ENCODE peak calls at places on chromosomes 12 and 14, in eight cellular contexts. W is psoas muscle; P is A549; L is stomach; Q is CD8-positive, alpha-beta T cell; O is hepatocyte; I is BE2C; M is GM23338. E is an unnamed sample.

GRCh38 chr12:128930591-128930990 is 77.3 kb downstream of the GLT1D1 start:
- DNase-seq in W (no peak), P (no peak), L (no peak), Q (no peak), O (no peak), I (no peak), M (no peak), E (no peak)

GRCh38 chr12:49636979-49637378 is 13.6 kb downstream of the PRPF40B start:
- DNase-seq in W (no peak), P (peak; percentile 67), L (peak; percentile 52), Q (peak; percentile 70), O (peak; percentile 72), I (peak; percentile 79), M (peak; percentile 84), E (peak; percentile 82)

GRCh38 chr14:52873694-52874093 is 77.2 kb downstream of the FERMT2 start:
- DNase-seq in W (peak; percentile 47), P (no peak), L (no peak), Q (no peak), O (peak; percentile 26), I (no peak), M (no peak), E (peak; percentile 49)

GRCh38 chr12:25566550-25566949 is 13.5 kb upstream of the LMNTD1 start:
- DNase-seq in W (no peak), P (no peak), L (no peak), Q (no peak), O (no peak), I (no peak), M (no peak), E (no peak)

GRCh38 chr12:93358821-93359220 is 18.9 kb upstream of the NUDT4 start:
- DNase-seq in W (no peak), P (no peak), L (no peak), Q (no peak), O (no peak), I (no peak), M (no peak), E (no peak)

GRCh38 chr14:50022661-50023060 is 93.7 kb downstream of the VCPKMT start:
- DNase-seq in W (no peak), P (no peak), L (no peak), Q (no peak), O (no peak), I (no peak), M (no peak), E (no peak)

GRCh38 chr12:122265433-122265832 is 861 bp downstream of the VPS33A start:
- DNase-seq in W (no peak), P (no peak), L (no peak), Q (no peak), O (no peak), I (no peak), M (no peak), E (peak; percentile 4)

GRCh38 chr12:52147367-52147972 is 44.3 kb downstream of the KRT80 start:
- DNase-seq in W (peak; percentile 95), P (peak; percentile 100), L (peak; percentile 96), Q (no peak), O (peak; percentile 95), I (peak; percentile 52), M (no peak), E (peak; percentile 54)

GRCh38 chr14:80446356-80446755 is 235.1 kb upstream of the DIO2 start:
- DNase-seq in W (no peak), P (no peak), L (no peak), Q (no peak), O (no peak), I (no peak), M (no peak), E (no peak)

GRCh38 chr12:92253301-92253700 is 107.7 kb upstream of the BTG1 start:
- DNase-seq in W (no peak), P (no peak), L (no peak), Q (no peak), O (no peak), I (no peak), M (no peak), E (no peak)

GRCh38 chr14:34874386-34875030 is 652 bp downstream of the BAZ1A start:
- DNase-seq in W (peak; percentile 41), P (peak; percentile 68), L (peak; percentile 52), Q (peak; percentile 72), O (peak; percentile 76), I (peak; percentile 61), M (peak; percentile 79), E (peak; percentile 68)

GRCh38 chr12:6582196-6582595 is 14.1 kb upstream of the NOP2 start:
- DNase-seq in W (no peak), P (peak; percentile 25), L (no peak), Q (no peak), O (no peak), I (peak; percentile 35), M (peak; percentile 52), E (peak; percentile 17)

GRCh38 chr12:1797991-1798733 is 22.2 kb upstream of the LRTM2 start:
- DNase-seq in W (no peak), P (no peak), L (no peak), Q (peak; percentile 51), O (no peak), I (no peak), M (no peak), E (no peak)

GRCh38 chr12:64608901-64609542 is 1.3 kb upstream of the RASSF3 start:
- DNase-seq in W (no peak), P (peak; percentile 92), L (no peak), Q (peak; percentile 69), O (peak; percentile 68), I (peak; percentile 39), M (peak; percentile 64), E (peak; percentile 55)

GRCh38 chr14:105184461-105184860 is 3.3 kb upstream of the NUDT14 start:
- DNase-seq in W (no peak), P (no peak), L (no peak), Q (no peak), O (no peak), I (no peak), M (no peak), E (no peak)
- H3K4me3 ChIP-seq in W (no peak overlapping the region), P (no peak overlapping the region), L (no peak overlapping the region), Q (no peak overlapping the region), O (no peak overlapping the region), I (no peak overlapping the region), M (no peak overlapping the region), E (no peak overlapping the region)

DNA sequence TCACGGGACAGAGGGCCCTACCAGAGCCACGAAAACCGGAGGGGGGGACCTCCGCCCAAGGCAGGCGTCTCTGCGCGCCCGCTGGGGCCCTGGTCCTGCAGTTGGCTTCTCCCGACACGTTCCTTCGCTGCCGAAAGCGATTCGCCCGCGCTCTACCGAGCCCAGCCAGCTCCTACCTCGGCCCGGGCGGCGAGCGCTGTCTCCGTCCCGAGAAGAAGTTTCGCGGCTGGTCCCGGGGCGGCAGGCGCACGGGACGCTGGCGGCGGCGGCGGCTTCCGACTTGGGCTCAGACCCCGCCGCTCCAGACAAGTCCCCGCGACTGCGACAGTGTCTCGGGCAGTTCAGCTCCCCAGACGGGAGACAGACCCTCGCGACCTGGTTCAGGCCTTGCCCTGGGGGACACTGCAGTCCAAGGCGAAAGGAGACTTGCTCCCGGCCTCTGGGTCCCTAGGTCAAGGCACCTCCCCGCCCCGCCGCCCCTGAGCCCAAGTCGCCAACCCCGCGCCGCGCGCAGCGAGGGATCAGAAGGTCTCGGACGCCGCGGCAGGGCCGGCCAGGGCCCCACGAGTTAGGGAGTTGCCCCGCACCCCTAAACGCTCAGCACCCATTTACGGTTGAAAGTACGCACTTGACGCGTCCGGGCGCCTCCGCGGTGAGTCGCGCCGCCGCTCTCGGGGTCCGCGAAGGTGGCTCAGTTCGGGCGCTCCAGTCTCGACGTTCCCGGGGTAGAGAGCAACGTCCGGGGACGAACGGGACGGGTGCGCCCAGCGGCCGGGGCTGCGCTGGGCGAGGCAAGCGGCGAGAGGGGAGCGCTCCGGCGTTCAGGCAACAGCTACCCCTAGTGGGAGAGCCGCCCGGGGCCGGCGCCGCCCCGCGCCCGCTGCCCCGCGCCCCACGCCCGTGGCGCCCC is 1.4 kb upstream of the DIO3 start:
- DNase-seq in W (peak; percentile 44), P (no peak), L (no peak), Q (no peak), O (peak; percentile 86), I (no peak), M (peak; percentile 67), E (no peak)
- H3K4me3 ChIP-seq in W (peak overlapping the region; percentile 55), P (no peak overlapping the region), L (peak overlapping the region; percentile 48), Q (no peak overlapping the region), O (peak overlapping the region; percentile 81), I (peak overlapping the region; percentile 19), M (peak overlapping the region; percentile 57), E (peak overlapping the region; percentile 17)

DNA sequence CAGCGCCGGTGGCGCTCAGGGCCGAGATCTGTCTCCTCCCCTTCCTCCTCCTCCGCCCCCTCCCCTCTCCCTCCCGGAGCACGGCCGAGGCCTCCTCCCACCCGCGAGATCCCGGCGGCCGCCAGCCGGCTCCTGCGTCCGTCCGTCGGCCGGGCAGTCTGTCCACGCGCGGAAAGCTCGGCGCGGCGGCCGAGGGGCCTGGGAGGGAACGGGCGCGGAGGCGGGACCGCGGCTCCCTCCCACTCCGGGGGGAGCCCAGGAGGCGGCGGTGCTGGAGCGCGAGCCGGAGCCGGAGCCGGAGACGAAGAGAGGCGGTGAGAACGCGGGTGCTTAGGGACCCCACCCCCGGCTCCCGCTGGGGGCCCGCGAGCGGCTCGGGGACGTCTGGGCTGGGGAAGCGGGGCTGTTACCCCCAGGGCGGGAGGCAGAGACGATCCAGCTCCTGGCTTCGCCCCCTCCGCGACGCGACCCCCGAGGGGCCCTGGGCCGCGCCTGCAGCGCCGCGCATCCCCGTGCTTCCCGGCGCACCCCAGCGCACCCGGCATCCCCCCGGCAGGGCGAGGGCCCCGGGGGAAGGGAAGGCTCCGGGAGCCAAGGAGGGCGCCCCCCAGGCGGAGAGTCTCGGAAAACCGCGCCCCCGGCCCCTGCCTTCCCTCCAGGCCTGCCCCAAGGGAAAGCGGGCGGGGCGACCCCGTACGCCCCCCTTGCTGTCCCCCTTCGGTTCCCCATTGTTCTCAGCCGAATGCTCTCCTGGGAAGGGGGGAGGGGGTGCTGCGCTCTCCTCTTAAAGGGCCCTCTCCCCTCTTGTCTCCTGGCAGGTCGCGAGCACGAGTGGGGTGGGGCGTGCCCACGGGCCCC is at the start of gene DTX1:
- DNase-seq in W (peak; percentile 44), P (no peak), L (no peak), Q (peak; percentile 57), O (no peak), I (no peak), M (peak; percentile 48), E (peak; percentile 12)
- H3K4me3 ChIP-seq in W (peak within 1 kb of the TSS; percentile 56), P (peak within 1 kb of the TSS; percentile 56), L (peak within 1 kb of the TSS; percentile 50), Q (peak within 1 kb of the TSS; percentile 57), O (peak within 1 kb of the TSS; percentile 26), I (peak within 1 kb of the TSS; percentile 58), M (peak within 1 kb of the TSS; percentile 69), E (peak within 1 kb of the TSS; percentile 59)

GRCh38 chr12:114405199-114405448 is 820 bp downstream of the TBX5 start:
- DNase-seq in W (no peak), P (no peak), L (no peak), Q (no peak), O (no peak), I (no peak), M (no peak), E (no peak)

GRCh38 chr12:114404451-114405198 is 1.3 kb downstream of the TBX5 start:
- DNase-seq in W (no peak), P (no peak), L (no peak), Q (no peak), O (no peak), I (no peak), M (peak; percentile 39), E (no peak)

GRCh38 chr12:114407034-114407420 is 1.1 kb upstream of the TBX5 start:
- DNase-seq in W (no peak), P (no peak), L (no peak), Q (no peak), O (no peak), I (no peak), M (no peak), E (no peak)

GRCh38 chr12:114406326-114407033 is 536 bp upstream of the TBX5 start:
- DNase-seq in W (no peak), P (no peak), L (no peak), Q (no peak), O (no peak), I (no peak), M (peak; percentile 33), E (no peak)

GRCh38 chr12:114405449-114406271 is at the start of gene TBX5:
- DNase-seq in W (no peak), P (no peak), L (no peak), Q (no peak), O (peak; percentile 62), I (no peak), M (peak; percentile 65), E (no peak)
- H3K4me3 ChIP-seq in W (no peak within 1 kb of the TSS), P (peak within 1 kb of the TSS; percentile 28), L (no peak within 1 kb of the TSS), Q (no peak within 1 kb of the TSS), O (peak within 1 kb of the TSS; percentile 19), I (no peak within 1 kb of the TSS), M (peak within 1 kb of the TSS; percentile 36), E (peak within 1 kb of the TSS; percentile 49)